ENCODE peak calls at places on chromosomes 7 and 10, in nine cellular contexts. One of them, this sample, is unnamed.

GRCh38 chr10:110215751-110216150 is 8.3 kb downstream of the MXI1 start:
- DNase-seq in RKO: no peak
- DNase-seq in CD4-positive, CD25-positive, alpha-beta regulatory T cell: no peak
- DNase-seq in NCI-H748 treated with DMSO at 0.1 percent for 48 hours: no peak
- DNase-seq in CD8-positive, alpha-beta memory T cell: no peak
- DNase-seq in A172: no peak
- DNase-seq in activated effector memory CD4-positive, alpha-beta T cell treated with Interleukin-2 at 50 U/mL for 16 hours: no peak
- DNase-seq in hippocampal formation: no peak
- DNase-seq in activated naive CD8-positive, alpha-beta T cell treated with anti-CD3 and anti-CD28 coated beads, Interleukin-2, amount 50 U/mL, for 24 hours: no peak
- DNase-seq in this sample: no peak

GRCh38 chr10:117721883-117722282 is 179.3 kb downstream of the EMX2 start:
- DNase-seq in activated naive CD8-positive, alpha-beta T cell treated with anti-CD3 and anti-CD28 coated beads, Interleukin-2, amount 50 U/mL, for 24 hours: no peak
- DNase-seq in A172: no peak
- DNase-seq in CD8-positive, alpha-beta memory T cell: no peak
- DNase-seq in CD4-positive, CD25-positive, alpha-beta regulatory T cell: no peak
- DNase-seq in NCI-H748 treated with DMSO at 0.1 percent for 48 hours: no peak
- DNase-seq in RKO: no peak
- DNase-seq in activated effector memory CD4-positive, alpha-beta T cell treated with Interleukin-2 at 50 U/mL for 16 hours: no peak
- DNase-seq in hippocampal formation: no peak
- DNase-seq in this sample: no peak

GRCh38 chr7:88344956-88345832 is 38.5 kb upstream of the STEAP4 start:
- DNase-seq in hippocampal formation: peak
- DNase-seq in CD8-positive, alpha-beta memory T cell: no peak
- DNase-seq in RKO: peak
- DNase-seq in activated naive CD8-positive, alpha-beta T cell treated with anti-CD3 and anti-CD28 coated beads, Interleukin-2, amount 50 U/mL, for 24 hours: peak
- DNase-seq in activated effector memory CD4-positive, alpha-beta T cell treated with Interleukin-2 at 50 U/mL for 16 hours: no peak
- DNase-seq in NCI-H748 treated with DMSO at 0.1 percent for 48 hours: peak
- DNase-seq in A172: no peak
- DNase-seq in CD4-positive, CD25-positive, alpha-beta regulatory T cell: peak
- DNase-seq in this sample: peak

GRCh38 chr7:79668292-79668691 is 214.8 kb upstream of the MAGI2 start:
- DNase-seq in NCI-H748 treated with DMSO at 0.1 percent for 48 hours: no peak
- DNase-seq in CD4-positive, CD25-positive, alpha-beta regulatory T cell: no peak
- DNase-seq in activated naive CD8-positive, alpha-beta T cell treated with anti-CD3 and anti-CD28 coated beads, Interleukin-2, amount 50 U/mL, for 24 hours: no peak
- DNase-seq in RKO: no peak
- DNase-seq in hippocampal formation: no peak
- DNase-seq in A172: no peak
- DNase-seq in activated effector memory CD4-positive, alpha-beta T cell treated with Interleukin-2 at 50 U/mL for 16 hours: no peak
- DNase-seq in CD8-positive, alpha-beta memory T cell: no peak
- DNase-seq in this sample: no peak

GRCh38 chr7:1413936-1414639 is 45.2 kb downstream of the MICALL2 start:
- DNase-seq in activated effector memory CD4-positive, alpha-beta T cell treated with Interleukin-2 at 50 U/mL for 16 hours: no peak
- DNase-seq in activated naive CD8-positive, alpha-beta T cell treated with anti-CD3 and anti-CD28 coated beads, Interleukin-2, amount 50 U/mL, for 24 hours: no peak
- DNase-seq in RKO: no peak
- DNase-seq in hippocampal formation: no peak
- DNase-seq in CD4-positive, CD25-positive, alpha-beta regulatory T cell: no peak
- DNase-seq in NCI-H748 treated with DMSO at 0.1 percent for 48 hours: no peak
- DNase-seq in A172: no peak
- DNase-seq in CD8-positive, alpha-beta memory T cell: no peak
- DNase-seq in this sample: no peak

GRCh38 chr7:139108256-139109187 is 998 bp downstream of the ZC3HAV1 start:
- DNase-seq in activated effector memory CD4-positive, alpha-beta T cell treated with Interleukin-2 at 50 U/mL for 16 hours: no peak
- DNase-seq in CD4-positive, CD25-positive, alpha-beta regulatory T cell: no peak
- DNase-seq in RKO: peak
- DNase-seq in activated naive CD8-positive, alpha-beta T cell treated with anti-CD3 and anti-CD28 coated beads, Interleukin-2, amount 50 U/mL, for 24 hours: no peak
- DNase-seq in hippocampal formation: no peak
- DNase-seq in A172: no peak
- DNase-seq in CD8-positive, alpha-beta memory T cell: no peak
- DNase-seq in NCI-H748 treated with DMSO at 0.1 percent for 48 hours: peak
- DNase-seq in this sample: no peak

GRCh38 chr7:116582164-116582732 is 57.4 kb downstream of the CAV1 start:
- DNase-seq in NCI-H748 treated with DMSO at 0.1 percent for 48 hours: no peak
- DNase-seq in CD4-positive, CD25-positive, alpha-beta regulatory T cell: no peak
- DNase-seq in CD8-positive, alpha-beta memory T cell: no peak
- DNase-seq in hippocampal formation: no peak
- DNase-seq in activated effector memory CD4-positive, alpha-beta T cell treated with Interleukin-2 at 50 U/mL for 16 hours: no peak
- DNase-seq in RKO: no peak
- DNase-seq in activated naive CD8-positive, alpha-beta T cell treated with anti-CD3 and anti-CD28 coated beads, Interleukin-2, amount 50 U/mL, for 24 hours: no peak
- DNase-seq in A172: peak
- DNase-seq in this sample: no peak

GRCh38 chr7:138554674-138555073 is 94.6 kb downstream of the TRIM24 start:
- DNase-seq in A172: no peak
- DNase-seq in activated effector memory CD4-positive, alpha-beta T cell treated with Interleukin-2 at 50 U/mL for 16 hours: no peak
- DNase-seq in NCI-H748 treated with DMSO at 0.1 percent for 48 hours: no peak
- DNase-seq in CD8-positive, alpha-beta memory T cell: no peak
- DNase-seq in RKO: no peak
- DNase-seq in activated naive CD8-positive, alpha-beta T cell treated with anti-CD3 and anti-CD28 coated beads, Interleukin-2, amount 50 U/mL, for 24 hours: no peak
- DNase-seq in hippocampal formation: no peak
- DNase-seq in CD4-positive, CD25-positive, alpha-beta regulatory T cell: no peak
- DNase-seq in this sample: no peak

GRCh38 chr10:14975672-14976273 is 16.6 kb downstream of the MEIG1 start:
- DNase-seq in CD8-positive, alpha-beta memory T cell: no peak
- DNase-seq in RKO: no peak
- DNase-seq in CD4-positive, CD25-positive, alpha-beta regulatory T cell: no peak
- DNase-seq in hippocampal formation: no peak
- DNase-seq in activated effector memory CD4-positive, alpha-beta T cell treated with Interleukin-2 at 50 U/mL for 16 hours: no peak
- DNase-seq in activated naive CD8-positive, alpha-beta T cell treated with anti-CD3 and anti-CD28 coated beads, Interleukin-2, amount 50 U/mL, for 24 hours: no peak
- DNase-seq in NCI-H748 treated with DMSO at 0.1 percent for 48 hours: no peak
- DNase-seq in A172: no peak
- DNase-seq in this sample: no peak

GRCh38 chr7:132065193-132065972 is 509.0 kb upstream of the PODXL start:
- DNase-seq in activated naive CD8-positive, alpha-beta T cell treated with anti-CD3 and anti-CD28 coated beads, Interleukin-2, amount 50 U/mL, for 24 hours: no peak
- DNase-seq in activated effector memory CD4-positive, alpha-beta T cell treated with Interleukin-2 at 50 U/mL for 16 hours: no peak
- DNase-seq in hippocampal formation: peak
- DNase-seq in A172: peak
- DNase-seq in NCI-H748 treated with DMSO at 0.1 percent for 48 hours: no peak
- DNase-seq in CD4-positive, CD25-positive, alpha-beta regulatory T cell: no peak
- DNase-seq in CD8-positive, alpha-beta memory T cell: no peak
- DNase-seq in RKO: peak
- DNase-seq in this sample: no peak

GRCh38 chr10:121994429-121994881 is 5.5 kb downstream of the TACC2 start:
- DNase-seq in CD4-positive, CD25-positive, alpha-beta regulatory T cell: no peak
- DNase-seq in CD8-positive, alpha-beta memory T cell: no peak
- DNase-seq in hippocampal formation: no peak
- DNase-seq in NCI-H748 treated with DMSO at 0.1 percent for 48 hours: no peak
- DNase-seq in activated effector memory CD4-positive, alpha-beta T cell treated with Interleukin-2 at 50 U/mL for 16 hours: no peak
- DNase-seq in RKO: no peak
- DNase-seq in A172: no peak
- DNase-seq in activated naive CD8-positive, alpha-beta T cell treated with anti-CD3 and anti-CD28 coated beads, Interleukin-2, amount 50 U/mL, for 24 hours: no peak
- DNase-seq in this sample: no peak

GRCh38 chr7:115008465-115009114 is 86.7 kb downstream of the MDFIC start:
- DNase-seq in A172: no peak
- DNase-seq in activated naive CD8-positive, alpha-beta T cell treated with anti-CD3 and anti-CD28 coated beads, Interleukin-2, amount 50 U/mL, for 24 hours: no peak
- DNase-seq in CD4-positive, CD25-positive, alpha-beta regulatory T cell: no peak
- DNase-seq in activated effector memory CD4-positive, alpha-beta T cell treated with Interleukin-2 at 50 U/mL for 16 hours: no peak
- DNase-seq in hippocampal formation: no peak
- DNase-seq in NCI-H748 treated with DMSO at 0.1 percent for 48 hours: peak
- DNase-seq in CD8-positive, alpha-beta memory T cell: peak
- DNase-seq in RKO: no peak
- DNase-seq in this sample: no peak

GRCh38 chr10:28628184-28628893 is 49.0 kb upstream of the BAMBI start:
- DNase-seq in RKO: peak
- DNase-seq in NCI-H748 treated with DMSO at 0.1 percent for 48 hours: peak
- DNase-seq in activated naive CD8-positive, alpha-beta T cell treated with anti-CD3 and anti-CD28 coated beads, Interleukin-2, amount 50 U/mL, for 24 hours: peak
- DNase-seq in activated effector memory CD4-positive, alpha-beta T cell treated with Interleukin-2 at 50 U/mL for 16 hours: peak
- DNase-seq in CD8-positive, alpha-beta memory T cell: peak
- DNase-seq in CD4-positive, CD25-positive, alpha-beta regulatory T cell: peak
- DNase-seq in A172: peak
- DNase-seq in hippocampal formation: peak
- DNase-seq in this sample: peak

GRCh38 chr7:53602817-53603418 is 567.5 kb downstream of the POM121L12 start:
- DNase-seq in activated effector memory CD4-positive, alpha-beta T cell treated with Interleukin-2 at 50 U/mL for 16 hours: no peak
- DNase-seq in CD8-positive, alpha-beta memory T cell: no peak
- DNase-seq in A172: peak
- DNase-seq in CD4-positive, CD25-positive, alpha-beta regulatory T cell: no peak
- DNase-seq in activated naive CD8-positive, alpha-beta T cell treated with anti-CD3 and anti-CD28 coated beads, Interleukin-2, amount 50 U/mL, for 24 hours: no peak
- DNase-seq in NCI-H748 treated with DMSO at 0.1 percent for 48 hours: no peak
- DNase-seq in RKO: no peak
- DNase-seq in hippocampal formation: no peak
- DNase-seq in this sample: no peak

GRCh38 chr10:83991986-83992753 is 147.1 kb upstream of the GHITM start:
- DNase-seq in hippocampal formation: no peak
- DNase-seq in CD8-positive, alpha-beta memory T cell: no peak
- DNase-seq in activated effector memory CD4-positive, alpha-beta T cell treated with Interleukin-2 at 50 U/mL for 16 hours: no peak
- DNase-seq in RKO: peak
- DNase-seq in A172: peak
- DNase-seq in CD4-positive, CD25-positive, alpha-beta regulatory T cell: peak
- DNase-seq in NCI-H748 treated with DMSO at 0.1 percent for 48 hours: peak
- DNase-seq in activated naive CD8-positive, alpha-beta T cell treated with anti-CD3 and anti-CD28 coated beads, Interleukin-2, amount 50 U/mL, for 24 hours: peak
- DNase-seq in this sample: no peak

GRCh38 chr10:95792874-95793285 is 36.9 kb downstream of the ENTPD1 start:
- DNase-seq in NCI-H748 treated with DMSO at 0.1 percent for 48 hours: no peak
- DNase-seq in activated naive CD8-positive, alpha-beta T cell treated with anti-CD3 and anti-CD28 coated beads, Interleukin-2, amount 50 U/mL, for 24 hours: no peak
- DNase-seq in hippocampal formation: no peak
- DNase-seq in activated effector memory CD4-positive, alpha-beta T cell treated with Interleukin-2 at 50 U/mL for 16 hours: no peak
- DNase-seq in A172: no peak
- DNase-seq in CD8-positive, alpha-beta memory T cell: no peak
- DNase-seq in CD4-positive, CD25-positive, alpha-beta regulatory T cell: no peak
- DNase-seq in RKO: no peak
- DNase-seq in this sample: no peak

GRCh38 chr10:486668-487067 is 202.8 kb downstream of the DIP2C start:
- DNase-seq in CD8-positive, alpha-beta memory T cell: no peak
- DNase-seq in NCI-H748 treated with DMSO at 0.1 percent for 48 hours: no peak
- DNase-seq in hippocampal formation: no peak
- DNase-seq in CD4-positive, CD25-positive, alpha-beta regulatory T cell: no peak
- DNase-seq in A172: no peak
- DNase-seq in activated effector memory CD4-positive, alpha-beta T cell treated with Interleukin-2 at 50 U/mL for 16 hours: no peak
- DNase-seq in RKO: no peak
- DNase-seq in activated naive CD8-positive, alpha-beta T cell treated with anti-CD3 and anti-CD28 coated beads, Interleukin-2, amount 50 U/mL, for 24 hours: no peak
- DNase-seq in this sample: no peak

GRCh38 chr10:62744136-62744535 is 60.4 kb upstream of the ADO start:
- DNase-seq in activated effector memory CD4-positive, alpha-beta T cell treated with Interleukin-2 at 50 U/mL for 16 hours: no peak
- DNase-seq in RKO: peak
- DNase-seq in CD8-positive, alpha-beta memory T cell: no peak
- DNase-seq in hippocampal formation: no peak
- DNase-seq in NCI-H748 treated with DMSO at 0.1 percent for 48 hours: no peak
- DNase-seq in CD4-positive, CD25-positive, alpha-beta regulatory T cell: no peak
- DNase-seq in A172: peak
- DNase-seq in activated naive CD8-positive, alpha-beta T cell treated with anti-CD3 and anti-CD28 coated beads, Interleukin-2, amount 50 U/mL, for 24 hours: no peak
- DNase-seq in this sample: no peak

GRCh38 chr7:112596260-112596659 is 115.5 kb downstream of the LSMEM1 start:
- DNase-seq in CD4-positive, CD25-positive, alpha-beta regulatory T cell: no peak
- DNase-seq in RKO: no peak
- DNase-seq in A172: peak
- DNase-seq in CD8-positive, alpha-beta memory T cell: no peak
- DNase-seq in hippocampal formation: no peak
- DNase-seq in NCI-H748 treated with DMSO at 0.1 percent for 48 hours: no peak
- DNase-seq in activated effector memory CD4-positive, alpha-beta T cell treated with Interleukin-2 at 50 U/mL for 16 hours: no peak
- DNase-seq in activated naive CD8-positive, alpha-beta T cell treated with anti-CD3 and anti-CD28 coated beads, Interleukin-2, amount 50 U/mL, for 24 hours: no peak
- DNase-seq in this sample: no peak

GRCh38 chr10:48464871-48465736 is 139.8 kb downstream of the ARHGAP22 start:
- DNase-seq in CD8-positive, alpha-beta memory T cell: no peak
- DNase-seq in hippocampal formation: peak
- DNase-seq in RKO: no peak
- DNase-seq in activated effector memory CD4-positive, alpha-beta T cell treated with Interleukin-2 at 50 U/mL for 16 hours: no peak
- DNase-seq in A172: no peak
- DNase-seq in activated naive CD8-positive, alpha-beta T cell treated with anti-CD3 and anti-CD28 coated beads, Interleukin-2, amount 50 U/mL, for 24 hours: no peak
- DNase-seq in CD4-positive, CD25-positive, alpha-beta regulatory T cell: no peak
- DNase-seq in NCI-H748 treated with DMSO at 0.1 percent for 48 hours: no peak
- DNase-seq in this sample: peak

GRCh38 chr7:47763063-47763974 is 181.4 kb upstream of the TNS3 start:
- DNase-seq in activated effector memory CD4-positive, alpha-beta T cell treated with Interleukin-2 at 50 U/mL for 16 hours: no peak
- DNase-seq in CD8-positive, alpha-beta memory T cell: no peak
- DNase-seq in RKO: no peak
- DNase-seq in CD4-positive, CD25-positive, alpha-beta regulatory T cell: no peak
- DNase-seq in hippocampal formation: no peak
- DNase-seq in NCI-H748 treated with DMSO at 0.1 percent for 48 hours: peak
- DNase-seq in A172: peak
- DNase-seq in activated naive CD8-positive, alpha-beta T cell treated with anti-CD3 and anti-CD28 coated beads, Interleukin-2, amount 50 U/mL, for 24 hours: no peak
- DNase-seq in this sample: no peak

GRCh38 chr10:102780246-102780645 is 36.5 kb downstream of the WBP1L start:
- DNase-seq in activated naive CD8-positive, alpha-beta T cell treated with anti-CD3 and anti-CD28 coated beads, Interleukin-2, amount 50 U/mL, for 24 hours: no peak
- DNase-seq in hippocampal formation: no peak
- DNase-seq in RKO: no peak
- DNase-seq in A172: no peak
- DNase-seq in NCI-H748 treated with DMSO at 0.1 percent for 48 hours: no peak
- DNase-seq in CD4-positive, CD25-positive, alpha-beta regulatory T cell: no peak
- DNase-seq in activated effector memory CD4-positive, alpha-beta T cell treated with Interleukin-2 at 50 U/mL for 16 hours: no peak
- DNase-seq in CD8-positive, alpha-beta memory T cell: no peak
- DNase-seq in this sample: no peak

GRCh38 chr7:24152907-24153513 is 131.0 kb upstream of the NPY start:
- DNase-seq in CD4-positive, CD25-positive, alpha-beta regulatory T cell: no peak
- DNase-seq in hippocampal formation: no peak
- DNase-seq in NCI-H748 treated with DMSO at 0.1 percent for 48 hours: peak
- DNase-seq in RKO: no peak
- DNase-seq in activated effector memory CD4-positive, alpha-beta T cell treated with Interleukin-2 at 50 U/mL for 16 hours: no peak
- DNase-seq in CD8-positive, alpha-beta memory T cell: no peak
- DNase-seq in activated naive CD8-positive, alpha-beta T cell treated with anti-CD3 and anti-CD28 coated beads, Interleukin-2, amount 50 U/mL, for 24 hours: no peak
- DNase-seq in A172: no peak
- DNase-seq in this sample: no peak

GRCh38 chr7:125126376-125126775 is 196.8 kb upstream of the POT1 start:
- DNase-seq in A172: no peak
- DNase-seq in hippocampal formation: no peak
- DNase-seq in CD8-positive, alpha-beta memory T cell: no peak
- DNase-seq in activated naive CD8-positive, alpha-beta T cell treated with anti-CD3 and anti-CD28 coated beads, Interleukin-2, amount 50 U/mL, for 24 hours: no peak
- DNase-seq in CD4-positive, CD25-positive, alpha-beta regulatory T cell: no peak
- DNase-seq in RKO: no peak
- DNase-seq in NCI-H748 treated with DMSO at 0.1 percent for 48 hours: no peak
- DNase-seq in activated effector memory CD4-positive, alpha-beta T cell treated with Interleukin-2 at 50 U/mL for 16 hours: no peak
- DNase-seq in this sample: no peak

GRCh38 chr7:33986951-33987948 is 81.9 kb downstream of the BMPER start:
- DNase-seq in activated effector memory CD4-positive, alpha-beta T cell treated with Interleukin-2 at 50 U/mL for 16 hours: no peak
- DNase-seq in NCI-H748 treated with DMSO at 0.1 percent for 48 hours: no peak
- DNase-seq in activated naive CD8-positive, alpha-beta T cell treated with anti-CD3 and anti-CD28 coated beads, Interleukin-2, amount 50 U/mL, for 24 hours: no peak
- DNase-seq in A172: peak
- DNase-seq in hippocampal formation: no peak
- DNase-seq in RKO: peak
- DNase-seq in CD8-positive, alpha-beta memory T cell: no peak
- DNase-seq in CD4-positive, CD25-positive, alpha-beta regulatory T cell: no peak
- DNase-seq in this sample: no peak

GRCh38 chr10:95503012-95503411 is 58.2 kb downstream of the SORBS1 start:
- DNase-seq in NCI-H748 treated with DMSO at 0.1 percent for 48 hours: no peak
- DNase-seq in CD8-positive, alpha-beta memory T cell: no peak
- DNase-seq in RKO: no peak
- DNase-seq in CD4-positive, CD25-positive, alpha-beta regulatory T cell: no peak
- DNase-seq in activated effector memory CD4-positive, alpha-beta T cell treated with Interleukin-2 at 50 U/mL for 16 hours: no peak
- DNase-seq in A172: no peak
- DNase-seq in hippocampal formation: no peak
- DNase-seq in activated naive CD8-positive, alpha-beta T cell treated with anti-CD3 and anti-CD28 coated beads, Interleukin-2, amount 50 U/mL, for 24 hours: no peak
- DNase-seq in this sample: no peak

GRCh38 chr10:32923849-32924248 is 34.2 kb downstream of the ITGB1 start:
- DNase-seq in hippocampal formation: no peak
- DNase-seq in activated effector memory CD4-positive, alpha-beta T cell treated with Interleukin-2 at 50 U/mL for 16 hours: no peak
- DNase-seq in CD8-positive, alpha-beta memory T cell: no peak
- DNase-seq in CD4-positive, CD25-positive, alpha-beta regulatory T cell: no peak
- DNase-seq in RKO: no peak
- DNase-seq in NCI-H748 treated with DMSO at 0.1 percent for 48 hours: no peak
- DNase-seq in A172: no peak
- DNase-seq in activated naive CD8-positive, alpha-beta T cell treated with anti-CD3 and anti-CD28 coated beads, Interleukin-2, amount 50 U/mL, for 24 hours: no peak
- DNase-seq in this sample: no peak

GRCh38 chr7:124085168-124085567 is 52.3 kb upstream of the TMEM229A start:
- DNase-seq in CD4-positive, CD25-positive, alpha-beta regulatory T cell: no peak
- DNase-seq in hippocampal formation: peak
- DNase-seq in activated effector memory CD4-positive, alpha-beta T cell treated with Interleukin-2 at 50 U/mL for 16 hours: no peak
- DNase-seq in A172: peak
- DNase-seq in activated naive CD8-positive, alpha-beta T cell treated with anti-CD3 and anti-CD28 coated beads, Interleukin-2, amount 50 U/mL, for 24 hours: no peak
- DNase-seq in NCI-H748 treated with DMSO at 0.1 percent for 48 hours: no peak
- DNase-seq in CD8-positive, alpha-beta memory T cell: no peak
- DNase-seq in RKO: no peak
- DNase-seq in this sample: peak

GRCh38 chr7:136652635-136653370 is 215.6 kb upstream of the CHRM2 start:
- DNase-seq in activated naive CD8-positive, alpha-beta T cell treated with anti-CD3 and anti-CD28 coated beads, Interleukin-2, amount 50 U/mL, for 24 hours: no peak
- DNase-seq in RKO: no peak
- DNase-seq in CD8-positive, alpha-beta memory T cell: no peak
- DNase-seq in activated effector memory CD4-positive, alpha-beta T cell treated with Interleukin-2 at 50 U/mL for 16 hours: no peak
- DNase-seq in CD4-positive, CD25-positive, alpha-beta regulatory T cell: no peak
- DNase-seq in A172: no peak
- DNase-seq in hippocampal formation: no peak
- DNase-seq in NCI-H748 treated with DMSO at 0.1 percent for 48 hours: no peak
- DNase-seq in this sample: no peak

GRCh38 chr10:86234553-86235270 is 131.9 kb downstream of the GRID1 start:
- DNase-seq in A172: no peak
- DNase-seq in activated effector memory CD4-positive, alpha-beta T cell treated with Interleukin-2 at 50 U/mL for 16 hours: no peak
- DNase-seq in CD4-positive, CD25-positive, alpha-beta regulatory T cell: no peak
- DNase-seq in RKO: no peak
- DNase-seq in NCI-H748 treated with DMSO at 0.1 percent for 48 hours: no peak
- DNase-seq in activated naive CD8-positive, alpha-beta T cell treated with anti-CD3 and anti-CD28 coated beads, Interleukin-2, amount 50 U/mL, for 24 hours: no peak
- DNase-seq in CD8-positive, alpha-beta memory T cell: no peak
- DNase-seq in hippocampal formation: no peak
- DNase-seq in this sample: no peak

GRCh38 chr10:124624875-124625274 is 119.3 kb downstream of the FAM53B start:
- DNase-seq in A172: no peak
- DNase-seq in activated naive CD8-positive, alpha-beta T cell treated with anti-CD3 and anti-CD28 coated beads, Interleukin-2, amount 50 U/mL, for 24 hours: no peak
- DNase-seq in activated effector memory CD4-positive, alpha-beta T cell treated with Interleukin-2 at 50 U/mL for 16 hours: no peak
- DNase-seq in hippocampal formation: no peak
- DNase-seq in CD4-positive, CD25-positive, alpha-beta regulatory T cell: no peak
- DNase-seq in NCI-H748 treated with DMSO at 0.1 percent for 48 hours: no peak
- DNase-seq in RKO: no peak
- DNase-seq in CD8-positive, alpha-beta memory T cell: no peak
- DNase-seq in this sample: no peak

This sample was measured in head of caudate nucleus.